ENCODE peak calls at places on chromosomes 11 and 22, in four cellular contexts. One of them, this sample, is unnamed.
A peak's percentile ranks its signal among the peaks of the same experiment; 100 is the strongest.

GRCh38 chr22:49775191-49776052 is 52.3 kb downstream of the BRD1 start:
- DNase-seq in Peyer's patch: no peak
- DNase-seq in adrenal gland: no peak
- DNase-seq in A549: no peak
- DNase-seq in this sample: no peak

GRCh38 chr11:35112846-35113105 is 26.2 kb upstream of the CD44 start:
- DNase-seq in Peyer's patch: no peak
- DNase-seq in adrenal gland: no peak
- DNase-seq in A549: no peak
- DNase-seq in this sample: no peak

GRCh38 chr11:76234704-76235232 is 28.5 kb upstream of the WNT11 start:
- DNase-seq in Peyer's patch: no peak
- DNase-seq in adrenal gland: no peak
- DNase-seq in A549: no peak
- DNase-seq in this sample: peak; percentile 71

GRCh38 chr11:9739108-9739507 is 75.2 kb downstream of the SWAP70 start:
- DNase-seq in A549: no peak
- DNase-seq in Peyer's patch: no peak
- DNase-seq in adrenal gland: no peak
- DNase-seq in this sample: no peak

GRCh38 chr11:10920205-10920604 is 62.4 kb upstream of the ZBED5 start:
- DNase-seq in adrenal gland: no peak
- DNase-seq in A549: no peak
- DNase-seq in Peyer's patch: no peak
- DNase-seq in this sample: no peak

GRCh38 chr22:39238966-39239510 is 5.7 kb downstream of the PDGFB start:
- DNase-seq in adrenal gland: no peak
- DNase-seq in A549: no peak
- DNase-seq in Peyer's patch: no peak
- DNase-seq in this sample: no peak

GRCh38 chr11:3198815-3199214 is 19.8 kb downstream of the MRGPRG start:
- DNase-seq in Peyer's patch: no peak
- DNase-seq in A549: no peak
- DNase-seq in adrenal gland: no peak
- DNase-seq in this sample: no peak

GRCh38 chr11:87971354-87971753 is 203.9 kb downstream of the RAB38 start:
- DNase-seq in Peyer's patch: no peak
- DNase-seq in adrenal gland: no peak
- DNase-seq in A549: no peak
- DNase-seq in this sample: no peak

GRCh38 chr11:99645934-99646333 is 625.2 kb downstream of the CNTN5 start:
- DNase-seq in Peyer's patch: no peak
- DNase-seq in A549: no peak
- DNase-seq in adrenal gland: no peak
- DNase-seq in this sample: no peak

GRCh38 chr22:26239561-26239960 is 70.3 kb downstream of the SEZ6L start:
- DNase-seq in A549: no peak
- DNase-seq in adrenal gland: no peak
- DNase-seq in Peyer's patch: no peak
- DNase-seq in this sample: no peak

GRCh38 chr11:36316049-36316448 is 20.0 kb downstream of the PRR5L start:
- DNase-seq in A549: no peak
- DNase-seq in adrenal gland: no peak
- DNase-seq in Peyer's patch: no peak
- DNase-seq in this sample: no peak
- H3K4me3 ChIP-seq in A549: no peak overlapping the region
- H3K4me3 ChIP-seq in adrenal gland: no peak overlapping the region
- H3K4me3 ChIP-seq in Peyer's patch: no peak overlapping the region
- H3K4me3 ChIP-seq in this sample: no peak overlapping the region

GRCh38 chr22:36331912-36332622 is 55.7 kb downstream of the MYH9 start:
- DNase-seq in Peyer's patch: peak; percentile 88
- DNase-seq in A549: no peak
- DNase-seq in adrenal gland: peak; percentile 85
- DNase-seq in this sample: peak; percentile 59

GRCh38 chr22:36330655-36331305 is 57.0 kb downstream of the MYH9 start:
- DNase-seq in A549: no peak
- DNase-seq in adrenal gland: peak; percentile 72
- DNase-seq in Peyer's patch: no peak
- DNase-seq in this sample: peak; percentile 62

GRCh38 chr22:36330127-36330526 is 57.6 kb downstream of the MYH9 start:
- DNase-seq in Peyer's patch: no peak
- DNase-seq in A549: no peak
- DNase-seq in adrenal gland: no peak
- DNase-seq in this sample: no peak

GRCh38 chr22:36332623-36333331 is 55.0 kb downstream of the MYH9 start:
- DNase-seq in A549: peak; percentile 59
- DNase-seq in Peyer's patch: no peak
- DNase-seq in adrenal gland: no peak
- DNase-seq in this sample: peak; percentile 91

DNA sequence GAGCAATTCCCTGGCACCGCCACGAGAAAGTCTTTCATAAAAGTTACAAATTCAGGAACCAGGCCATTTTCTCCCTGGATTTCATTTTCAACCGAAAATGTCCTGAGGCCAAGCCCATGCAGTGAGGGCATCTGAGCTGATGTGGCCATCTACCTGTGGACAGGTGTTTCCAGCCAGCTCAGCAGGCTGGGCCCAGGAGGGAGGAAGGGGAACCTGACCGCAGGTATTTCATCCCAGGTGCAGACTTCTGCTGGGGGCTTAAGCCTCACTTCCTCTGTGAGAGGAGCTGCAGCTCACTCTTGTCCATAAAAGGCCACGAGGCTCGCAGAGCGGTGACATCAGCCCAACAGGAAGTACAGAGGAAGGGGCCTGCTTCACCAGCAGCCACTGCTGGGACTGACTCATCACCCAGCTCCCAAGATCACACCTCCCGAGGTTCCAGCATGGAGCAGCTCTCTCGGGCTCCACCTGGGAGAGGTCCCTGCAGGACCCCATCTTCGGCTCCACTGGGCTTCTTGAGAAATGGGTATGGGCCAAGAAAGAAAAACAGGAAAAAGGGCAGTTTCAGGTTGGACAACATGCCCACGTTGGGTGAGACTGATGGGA is 56.4 kb downstream of the MYH9 start:
- DNase-seq in A549: peak; percentile 88
- DNase-seq in adrenal gland: peak; percentile 92
- DNase-seq in Peyer's patch: peak; percentile 95
- DNase-seq in this sample: peak; percentile 93
- TF ChIP-seq CTCF in A549: no peak
- TF ChIP-seq CTCF in adrenal gland: no peak
- TF ChIP-seq CTCF in Peyer's patch: no peak
- TF ChIP-seq CTCF in this sample: no peak

GRCh38 chr11:417652-418342 is 3.0 kb upstream of the SIGIRR start:
- DNase-seq in A549: no peak
- DNase-seq in Peyer's patch: peak; percentile 44
- DNase-seq in adrenal gland: no peak
- DNase-seq in this sample: no peak
- H3K4me3 ChIP-seq in A549: no peak overlapping the region
- H3K4me3 ChIP-seq in Peyer's patch: peak overlapping the region; percentile 68
- H3K4me3 ChIP-seq in adrenal gland: peak overlapping the region; percentile 54
- H3K4me3 ChIP-seq in this sample: no peak overlapping the region

DNA sequence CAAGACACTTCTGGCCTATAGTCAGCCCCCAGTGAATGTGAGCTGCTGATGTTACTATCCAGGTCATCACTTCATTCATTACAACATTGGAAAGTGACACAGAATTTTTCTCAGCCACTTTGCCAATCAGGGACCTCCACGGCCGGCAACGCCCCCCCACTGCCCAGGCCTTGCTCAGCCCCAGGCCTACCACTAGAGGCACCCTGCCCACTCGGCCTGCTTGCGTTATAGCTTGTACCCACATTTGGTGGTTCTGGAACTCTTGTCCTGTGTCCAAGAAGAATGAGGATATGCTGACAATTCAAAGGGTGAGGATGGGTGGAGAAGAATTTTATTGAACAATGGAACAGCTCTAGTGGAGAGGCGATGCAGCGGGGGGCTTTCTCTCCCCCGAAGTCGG is 96.2 kb downstream of the TSPAN18 start:
- DNase-seq in A549: peak; percentile 28
- DNase-seq in Peyer's patch: no peak
- DNase-seq in adrenal gland: no peak
- DNase-seq in this sample: peak; percentile 4
- TF ChIP-seq CTCF in A549: no peak
- TF ChIP-seq CTCF in Peyer's patch: no peak
- TF ChIP-seq CTCF in adrenal gland: no peak
- TF ChIP-seq CTCF in this sample: peak; percentile 29

GRCh38 chr22:31106651-31107205 is 640 bp downstream of the SELENOM start:
- DNase-seq in Peyer's patch: no peak
- DNase-seq in adrenal gland: no peak
- DNase-seq in A549: peak; percentile 21
- DNase-seq in this sample: peak; percentile 75

GRCh38 chr22:31105282-31105929 is 2.0 kb downstream of the SELENOM start:
- DNase-seq in A549: no peak
- DNase-seq in Peyer's patch: no peak
- DNase-seq in adrenal gland: no peak
- DNase-seq in this sample: no peak

GRCh38 chr22:31104869-31105268 is 2.5 kb downstream of the SELENOM start:
- DNase-seq in Peyer's patch: no peak
- DNase-seq in A549: no peak
- DNase-seq in adrenal gland: no peak
- DNase-seq in this sample: peak; percentile 28

GRCh38 chr22:31107206-31108118 is at the start of gene SELENOM:
- DNase-seq in adrenal gland: peak; percentile 98
- DNase-seq in Peyer's patch: peak; percentile 98
- DNase-seq in A549: peak; percentile 96
- DNase-seq in this sample: peak; percentile 98

GRCh38 chr22:31106001-31106571 is 1.3 kb downstream of the SELENOM start:
- DNase-seq in A549: peak; percentile 19
- DNase-seq in adrenal gland: no peak
- DNase-seq in Peyer's patch: no peak
- DNase-seq in this sample: peak; percentile 38
- H3K4me3 ChIP-seq in A549: no peak overlapping the region
- H3K4me3 ChIP-seq in adrenal gland: peak overlapping the region; percentile 64
- H3K4me3 ChIP-seq in Peyer's patch: peak overlapping the region; percentile 72
- H3K4me3 ChIP-seq in this sample: peak overlapping the region; percentile 78